ENCODE peak calls at places on chromosomes 5 and 9, in four cellular contexts. G is anterior cingulate cortex, B is T-helper 1 cell, N is fibroblast of lung. O is an unnamed sample.

GRCh38 chr5:56596154-56596553 is 219.2 kb upstream of the MAP3K1 start:
- DNase-seq in G (no peak), B (no peak), N (no peak), O (no peak)

GRCh38 chr9:37856551-37856950 is 47.4 kb downstream of the SLC25A51 start:
- DNase-seq in G (no peak), B (no peak), N (no peak), O (no peak)

GRCh38 chr9:90141723-90142122 is 500.9 kb downstream of the DIRAS2 start:
- DNase-seq in G (no peak), B (no peak), N (peak; percentile 7), O (peak; percentile 21)

GRCh38 chr5:128341056-128341455 is 197.0 kb downstream of the FBN2 start:
- DNase-seq in G (no peak), B (no peak), N (no peak), O (peak; percentile 57)

GRCh38 chr9:132181796-132182521 is 20.1 kb downstream of the NTNG2 start:
- DNase-seq in G (peak; percentile 58), B (no peak), N (peak; percentile 15), O (peak; percentile 28)

GRCh38 chr5:63860379-63860778 is 101.9 kb downstream of the HTR1A start:
- DNase-seq in G (no peak), B (no peak), N (no peak), O (no peak)

GRCh38 chr5:157232706-157233105 is 33.2 kb upstream of the CYFIP2 start:
- DNase-seq in G (no peak), B (no peak), N (no peak), O (no peak)

GRCh38 chr5:141431286-141431685 is 979 bp downstream of the PCDHGA12 start:
- DNase-seq in G (no peak), B (no peak), N (peak; percentile 46), O (peak; percentile 72)

GRCh38 chr9:137434498-137435380 is 6.4 kb downstream of the ENTPD8 start:
- DNase-seq in G (no peak), B (no peak), N (no peak), O (no peak)

GRCh38 chr5:103562084-103562452 is 521 bp downstream of the NUDT12 start:
- DNase-seq in G (no peak), B (no peak), N (no peak), O (no peak)

GRCh38 chr5:148524721-148525120 is 129.6 kb downstream of the HTR4 start:
- DNase-seq in G (no peak), B (no peak), N (no peak), O (no peak)

GRCh38 chr5:1494780-1495524 is 28.8 kb downstream of the LPCAT1 start:
- DNase-seq in G (no peak), B (no peak), N (no peak), O (no peak)

GRCh38 chr9:104903609-104904008 is 24.3 kb downstream of the ABCA1 start:
- DNase-seq in G (no peak), B (no peak), N (peak; percentile 90), O (peak; percentile 46)

GRCh38 chr5:88428633-88429032 is 160.0 kb upstream of the TMEM161B start:
- DNase-seq in G (no peak), B (no peak), N (no peak), O (no peak)

GRCh38 chr5:61603211-61603908 is 271.3 kb downstream of the ZSWIM6 start:
- DNase-seq in G (peak; percentile 61), B (no peak), N (peak; percentile 48), O (peak; percentile 37)

GRCh38 chr9:96135071-96135825 is 166.7 kb downstream of the HSD17B3 start:
- DNase-seq in G (no peak), B (no peak), N (peak; percentile 50), O (peak; percentile 66)

GRCh38 chr9:73683862-73684591 is 532.4 kb downstream of the ANXA1 start:
- DNase-seq in G (no peak), B (no peak), N (peak; percentile 65), O (peak; percentile 65)

GRCh38 chr5:67028981-67029380 is 167.6 kb downstream of the CD180 start:
- DNase-seq in G (no peak), B (no peak), N (no peak), O (no peak)

GRCh38 chr5:181189962-181190710 is 14.9 kb downstream of the TRIM7 start:
- DNase-seq in G (no peak), B (no peak), N (no peak), O (peak; percentile 37)

GRCh38 chr9:101536351-101536750 is 2.7 kb downstream of the RNF20 start:
- DNase-seq in G (no peak), B (no peak), N (peak; percentile 16), O (peak; percentile 36)

GRCh38 chr9:90799271-90799860 is 2.3 kb upstream of the SYK start:
- DNase-seq in G (no peak), B (no peak), N (no peak), O (no peak)

GRCh38 chr5:118692811-118693342 is 295.5 kb downstream of the DTWD2 start:
- DNase-seq in G (no peak), B (no peak), N (no peak), O (no peak)

GRCh38 chr9:131965101-131965500 is 114.6 kb downstream of the MED27 start:
- DNase-seq in G (no peak), B (no peak), N (peak; percentile 63), O (no peak)

GRCh38 chr9:87579761-87580626 is 82.3 kb downstream of the DAPK1 start:
- DNase-seq in G (no peak), B (no peak), N (peak; percentile 75), O (no peak)

GRCh38 chr5:174327896-174328295 is 282.4 kb downstream of the NSG2 start:
- DNase-seq in G (no peak), B (no peak), N (no peak), O (no peak)

GRCh38 chr9:35357116-35357515 is 132.8 kb upstream of the RUSC2 start:
- DNase-seq in G (no peak), B (no peak), N (no peak), O (peak; percentile 52)

GRCh38 chr9:74940600-74940999 is 12.1 kb downstream of the C9orf40 start:
- DNase-seq in G (no peak), B (no peak), N (no peak), O (peak; percentile 39)

GRCh38 chr9:35407846-35408245 is 82.1 kb upstream of the RUSC2 start:
- DNase-seq in G (no peak), B (no peak), N (no peak), O (no peak)

GRCh38 chr9:71036501-71036900 is 84.9 kb downstream of the TRPM3 start:
- DNase-seq in G (peak; percentile 8), B (no peak), N (peak; percentile 12), O (peak; percentile 64)

GRCh38 chr9:97534961-97535594 is 33.6 kb downstream of the TMOD1 start:
- DNase-seq in G (no peak), B (no peak), N (no peak), O (no peak)

GRCh38 chr5:131109540-131110255 is 55.4 kb downstream of the HINT1 start:
- DNase-seq in G (no peak), B (no peak), N (peak; percentile 17), O (peak; percentile 10)

GRCh38 chr9:93137362-93137761 is 3.3 kb upstream of the NINJ1 start:
- DNase-seq in G (no peak), B (no peak), N (no peak), O (no peak)

GRCh38 chr5:22911019-22911418 is 57.9 kb upstream of the CDH12 start:
- DNase-seq in G (no peak), B (no peak), N (no peak), O (no peak)

GRCh38 chr5:146909496-146910068 is 31.0 kb upstream of the PPP2R2B start:
- DNase-seq in G (no peak), B (no peak), N (no peak), O (no peak)

GRCh38 chr5:41656597-41656996 is 146.2 kb upstream of the PLCXD3 start:
- DNase-seq in G (no peak), B (no peak), N (no peak), O (no peak)

GRCh38 chr9:65449423-65449822 is 164.4 kb upstream of the FOXD4L5 start:
- DNase-seq in G (no peak), B (no peak), N (no peak), O (no peak)

GRCh38 chr9:81737871-81738507 is 48.6 kb upstream of the TLE1 start:
- DNase-seq in G (no peak), B (no peak), N (peak; percentile 92), O (peak; percentile 91)